ENCODE peak calls at places on chromosomes 16 and 17, in five cellular contexts. D, L, Q, U and Y are unnamed samples.
A peak's percentile ranks its signal among the peaks of the same experiment; 100 is the strongest.

GRCh38 chr17:59830007-59830630 is 62.6 kb downstream of the TUBD1 start:
- DNase-seq in D (no peak), L (no peak), Q (peak; percentile 82), U (no peak), Y (no peak)

GRCh38 chr16:31700530-31701388 is 172.8 kb upstream of the ZNF267 start:
- DNase-seq in D (peak; percentile 93), L (peak; percentile 92), Q (peak; percentile 44), U (peak; percentile 84), Y (peak; percentile 95)

GRCh38 chr17:45440161-45440859 is 7.6 kb upstream of the ARHGAP27 start:
- DNase-seq in D (no peak), L (peak; percentile 35), Q (peak; percentile 7), U (no peak), Y (no peak)

GRCh38 chr16:2366660-2367309 is 26.3 kb upstream of the ABCA3 start:
- DNase-seq in D (no peak), L (no peak), Q (no peak), U (no peak), Y (no peak)

GRCh38 chr17:49108318-49108717 is 24.3 kb upstream of the B4GALNT2 start:
- DNase-seq in D (no peak), L (no peak), Q (peak; percentile 91), U (no peak), Y (no peak)

GRCh38 chr17:27559506-27559931 is 71.5 kb upstream of the LGALS9 start:
- DNase-seq in D (no peak), L (no peak), Q (peak; percentile 71), U (peak; percentile 41), Y (no peak)

GRCh38 chr16:69927056-69927757 is 23.9 kb upstream of the CLEC18A start:
- DNase-seq in D (no peak), L (no peak), Q (peak; percentile 87), U (peak; percentile 68), Y (no peak)

GRCh38 chr17:29777663-29778062 is 152.4 kb downstream of the SSH2 start:
- DNase-seq in D (no peak), L (no peak), Q (no peak), U (no peak), Y (peak; percentile 42)

GRCh38 chr16:12891836-12892235 is 9.6 kb upstream of the SHISA9 start:
- DNase-seq in D (no peak), L (no peak), Q (no peak), U (no peak), Y (no peak)

GRCh38 chr16:23836078-23836403 is 258 bp downstream of the PRKCB start:
- DNase-seq in D (no peak), L (no peak), Q (no peak), U (no peak), Y (no peak)

GRCh38 chr16:3496386-3496785 is 1.1 kb upstream of the C16orf90 start:
- DNase-seq in D (no peak), L (no peak), Q (no peak), U (no peak), Y (no peak)

GRCh38 chr16:74448990-74449389 is 27.7 kb upstream of the CLEC18B start:
- DNase-seq in D (peak; percentile 56), L (no peak), Q (peak; percentile 95), U (peak; percentile 83), Y (peak; percentile 94)

GRCh38 chr16:84742561-84743200 is 42.9 kb downstream of the USP10 start:
- DNase-seq in D (no peak), L (no peak), Q (no peak), U (no peak), Y (no peak)

GRCh38 chr17:81251943-81252301 is 12.8 kb downstream of the NDUFAF8 start:
- DNase-seq in D (peak; percentile 30), L (peak; percentile 94), Q (no peak), U (no peak), Y (no peak)

GRCh38 chr17:49573510-49574282 is 2.0 kb upstream of the NXPH3 start:
- DNase-seq in D (no peak), L (no peak), Q (no peak), U (no peak), Y (no peak)

GRCh38 chr17:57484826-57485565 is 228.7 kb downstream of the MSI2 start:
- DNase-seq in D (no peak), L (no peak), Q (no peak), U (no peak), Y (no peak)
- H3K4me1 ChIP-seq in D (peaks cover 5% of the 10 kb centered on the region), L (peaks cover 37% of the 10 kb centered on the region), Q (no peaks in the 10 kb centered on the region), U (peaks cover 3% of the 10 kb centered on the region), Y (peaks cover 66% of the 10 kb centered on the region)

GRCh38 chr16:66930189-66930588 is 4.0 kb downstream of the CIAO2B start:
- DNase-seq in D (peak; percentile 35), L (no peak), Q (peak; percentile 45), U (no peak), Y (no peak)
- H3K4me1 ChIP-seq in D (peaks cover 18% of the 10 kb centered on the region), L (peaks cover 7% of the 10 kb centered on the region), Q (peaks cover 31% of the 10 kb centered on the region), U (peaks cover 4% of the 10 kb centered on the region), Y (peaks cover 60% of the 10 kb centered on the region)

GRCh38 chr17:40074175-40074512 is 11.4 kb downstream of the THRA start:
- DNase-seq in D (no peak), L (no peak), Q (no peak), U (no peak), Y (no peak)

GRCh38 chr17:40076101-40076498 is 13.3 kb downstream of the THRA start:
- DNase-seq in D (no peak), L (no peak), Q (no peak), U (no peak), Y (no peak)

GRCh38 chr17:40074871-40075215 is 12.1 kb downstream of the THRA start:
- DNase-seq in D (no peak), L (no peak), Q (no peak), U (no peak), Y (no peak)

GRCh38 chr17:40076595-40076994 is 13.8 kb downstream of the THRA start:
- DNase-seq in D (no peak), L (no peak), Q (no peak), U (no peak), Y (no peak)

GRCh38 chr17:40075216-40076100 is 12.7 kb downstream of the THRA start:
- DNase-seq in D (peak; percentile 86), L (peak; percentile 69), Q (no peak), U (peak; percentile 81), Y (no peak)
- H3K4me1 ChIP-seq in D (peaks cover 65% of the 10 kb centered on the region), L (peaks cover 16% of the 10 kb centered on the region), Q (peaks cover 26% of the 10 kb centered on the region), U (peaks cover 30% of the 10 kb centered on the region), Y (peaks cover 78% of the 10 kb centered on the region)

DNA sequence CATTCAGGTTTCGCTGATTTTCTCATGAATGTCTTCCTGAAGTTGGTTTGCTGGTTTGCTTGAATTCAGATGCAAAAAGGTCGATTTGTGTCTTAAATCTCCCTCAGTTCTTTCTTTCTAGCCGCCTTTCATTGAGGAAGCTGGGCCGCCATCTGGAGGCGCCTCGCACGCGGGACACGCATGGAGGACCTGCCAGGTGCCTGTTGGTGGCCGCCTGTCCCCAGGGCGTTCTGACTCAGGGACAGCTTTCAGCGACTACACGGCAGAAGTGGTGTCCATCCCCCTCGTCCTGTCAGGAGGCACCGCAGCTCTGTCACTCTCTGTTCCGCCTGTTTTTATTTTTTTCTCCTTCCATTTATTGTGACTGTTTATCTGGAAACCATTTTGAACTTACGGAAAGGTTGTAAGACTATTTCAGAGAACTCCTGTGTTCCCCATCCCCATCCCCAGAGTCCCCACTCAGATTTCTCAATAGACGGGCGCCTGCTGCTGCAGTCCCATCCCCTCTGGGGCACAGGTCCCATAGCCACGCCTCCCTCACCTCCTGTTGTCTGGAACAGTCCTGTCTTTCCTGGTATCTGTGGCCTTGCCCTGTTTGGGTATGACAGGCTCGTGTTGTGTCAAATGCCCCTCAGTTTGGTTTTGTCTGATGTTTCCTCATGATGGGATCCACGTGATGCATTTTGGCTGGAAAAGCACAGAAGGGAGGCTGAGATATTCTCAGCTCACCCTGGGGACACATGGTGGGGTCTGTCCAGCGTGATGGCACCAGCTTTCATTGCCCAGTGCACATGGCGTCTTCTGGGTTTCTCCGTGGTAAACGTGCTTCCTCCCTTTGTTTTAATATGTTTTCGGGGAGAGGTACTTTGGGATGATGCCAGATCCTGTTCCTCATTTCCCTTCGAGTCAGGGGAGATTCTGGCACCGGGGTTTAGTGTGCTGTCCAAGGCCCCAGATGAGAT is 33.4 kb downstream of the COX4I1 start:
- DNase-seq in D (no peak), L (peak; percentile 69), Q (no peak), U (no peak), Y (no peak)
- H3K4me1 ChIP-seq in D (no peaks in the 10 kb centered on the region), L (peaks cover 17% of the 10 kb centered on the region), Q (no peaks in the 10 kb centered on the region), U (no peaks in the 10 kb centered on the region), Y (peaks cover 5% of the 10 kb centered on the region)

GRCh38 chr16:49757744-49758069 is 98.2 kb downstream of the ZNF423 start:
- DNase-seq in D (no peak), L (no peak), Q (no peak), U (no peak), Y (no peak)

GRCh38 chr16:49755291-49755611 is 100.7 kb downstream of the ZNF423 start:
- DNase-seq in D (no peak), L (no peak), Q (peak; percentile 74), U (no peak), Y (no peak)

GRCh38 chr16:49756971-49757743 is 98.8 kb downstream of the ZNF423 start:
- DNase-seq in D (no peak), L (no peak), Q (peak; percentile 91), U (no peak), Y (no peak)

GRCh38 chr16:49755716-49756115 is 100.2 kb downstream of the ZNF423 start:
- DNase-seq in D (no peak), L (no peak), Q (no peak), U (no peak), Y (no peak)

DNA sequence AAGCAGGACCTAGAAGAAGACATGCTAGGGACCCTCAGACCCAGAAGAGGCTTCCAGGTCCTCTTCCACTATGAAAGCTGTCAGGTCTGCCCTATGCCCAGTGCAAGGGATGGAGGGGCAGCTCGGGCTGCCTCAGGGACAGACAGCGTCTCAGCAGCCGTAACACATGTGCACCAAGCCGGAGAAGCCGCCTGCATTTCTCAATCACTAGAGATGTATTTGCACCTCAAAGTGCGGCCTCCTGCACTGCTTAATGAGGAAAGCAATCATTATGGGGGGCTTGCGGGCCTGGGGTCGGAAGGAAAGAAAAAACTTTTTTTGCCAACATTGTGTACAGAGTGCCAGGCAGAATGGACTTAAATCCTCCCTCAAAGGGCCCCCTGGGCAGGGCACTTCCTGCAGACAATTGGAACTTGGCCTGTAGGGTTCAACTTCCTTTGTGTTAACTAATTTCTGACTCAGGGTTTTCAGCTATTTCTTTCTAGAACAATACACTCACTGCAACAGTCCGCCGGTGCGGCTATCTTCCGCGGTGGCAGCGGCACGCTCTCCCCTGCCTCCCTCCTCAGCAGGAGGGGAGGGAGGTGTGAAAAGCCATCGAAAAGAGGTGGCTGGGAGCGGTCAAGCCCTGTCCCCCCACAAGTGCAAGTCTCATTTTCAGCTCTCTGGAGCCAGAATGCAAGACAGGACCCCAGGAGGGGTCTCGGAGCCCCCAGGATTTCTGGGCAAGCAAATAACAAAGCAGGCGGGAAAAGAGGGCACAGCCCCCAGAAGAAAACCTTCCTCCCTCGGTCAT is 101.2 kb downstream of the ZNF423 start:
- DNase-seq in D (peak; percentile 20), L (no peak), Q (peak; percentile 69), U (peak; percentile 35), Y (no peak)
- H3K4me1 ChIP-seq in D (peaks cover 6% of the 10 kb centered on the region), L (no peaks in the 10 kb centered on the region), Q (no peaks in the 10 kb centered on the region), U (no peaks in the 10 kb centered on the region), Y (peaks cover 35% of the 10 kb centered on the region)

GRCh38 chr16:67183-67791 is 5.1 kb downstream of the RHBDF1 start:
- DNase-seq in D (no peak), L (no peak), Q (no peak), U (no peak), Y (no peak)
- H3K4me1 ChIP-seq in D (peaks cover 12% of the 10 kb centered on the region), L (no peaks in the 10 kb centered on the region), Q (peaks cover 51% of the 10 kb centered on the region), U (peaks cover 5% of the 10 kb centered on the region), Y (peaks cover 63% of the 10 kb centered on the region)